ENCODE peak calls at places on chromosome 15, in five cellular contexts. I is SK-N-SH, F is K562, Y is HCT116, N is HepG2. E is an unnamed sample.

GRCh38 chr15:25057574-25057973 is 102.8 kb downstream of the SNRPN start:
- DNase-seq in I (no peak), F (no peak), Y (no peak), N (no peak), E (no peak)

GRCh38 chr15:51172190-51172589 is 77.5 kb upstream of the TNFAIP8L3 start:
- DNase-seq in I (no peak), F (no peak), Y (no peak), N (no peak), E (no peak)

GRCh38 chr15:50066202-50066601 is 52.8 kb downstream of the ATP8B4 start:
- DNase-seq in I (no peak), F (no peak), Y (no peak), N (no peak), E (no peak)

GRCh38 chr15:30889231-30889630 is 14.5 kb upstream of the FAN1 start:
- DNase-seq in I (no peak), F (no peak), Y (no peak), N (no peak), E (no peak)

GRCh38 chr15:92631721-92632120 is 23.9 kb downstream of the FAM174B start:
- DNase-seq in I (no peak), F (peak; percentile 44), Y (peak; percentile 6), N (no peak), E (peak; percentile 38)

GRCh38 chr15:25790003-25790660 is 73.0 kb downstream of the ATP10A start:
- DNase-seq in I (no peak), F (no peak), Y (no peak), N (no peak), E (no peak)

GRCh38 chr15:65818927-65819562 is 27.0 kb upstream of the DENND4A start:
- DNase-seq in I (no peak), F (no peak), Y (no peak), N (no peak), E (no peak)

GRCh38 chr15:69160976-69161877 is 792 bp downstream of the GLCE start:
- DNase-seq in I (peak; percentile 66), F (peak; percentile 17), Y (peak; percentile 16), N (peak; percentile 30), E (peak; percentile 35)

GRCh38 chr15:22903961-22904534 is 65.6 kb downstream of the NIPA2 start:
- DNase-seq in I (no peak), F (no peak), Y (no peak), N (no peak), E (no peak)

GRCh38 chr15:33473005-33473404 is 162.2 kb downstream of the RYR3 start:
- DNase-seq in I (no peak), F (no peak), Y (no peak), N (no peak), E (no peak)

GRCh38 chr15:52496776-52497470 is 31.8 kb downstream of the MYO5A start:
- DNase-seq in I (no peak), F (no peak), Y (peak; percentile 49), N (no peak), E (no peak)

GRCh38 chr15:42012937-42013482 is 7.8 kb downstream of the PLA2G4E start:
- DNase-seq in I (no peak), F (no peak), Y (no peak), N (no peak), E (no peak)

GRCh38 chr15:84638103-84638502 is 16.0 kb downstream of the WDR73 start:
- DNase-seq in I (no peak), F (peak; percentile 58), Y (no peak), N (peak; percentile 58), E (no peak)

GRCh38 chr15:29968099-29968892 is 114.5 kb upstream of the GOLGA8J start:
- DNase-seq in I (peak; percentile 85), F (no peak), Y (no peak), N (no peak), E (no peak)

GRCh38 chr15:40436892-40437753 is 3.6 kb upstream of the BAHD1 start:
- DNase-seq in I (peak; percentile 44), F (peak; percentile 56), Y (no peak), N (no peak), E (no peak)

DNA sequence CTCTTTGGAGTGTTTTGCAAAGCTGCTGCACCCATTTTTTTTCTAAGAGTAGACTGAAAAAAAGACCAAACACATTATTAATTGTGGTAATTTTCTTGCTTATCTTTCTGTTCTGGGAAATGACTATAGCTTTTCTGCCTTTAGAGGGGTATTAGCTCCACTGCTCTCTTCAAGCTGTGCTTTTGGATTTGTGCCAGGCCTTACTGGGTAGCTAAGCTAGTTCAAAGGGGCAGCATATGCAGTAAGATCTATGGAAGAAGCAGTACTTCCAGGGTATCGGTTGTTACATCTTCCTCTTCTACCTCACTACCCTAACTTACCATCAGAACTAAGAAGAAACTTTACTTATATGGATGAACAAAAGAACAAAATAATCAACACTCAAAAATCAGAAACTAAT is 28.7 kb upstream of the ARIH1 start:
- DNase-seq in I (peak; percentile 19), F (no peak), Y (no peak), N (no peak), E (no peak)
- TF ChIP-seq JUND in I (no peak), F (no peak), Y (no peak), N (no peak), E (no peak)

DNA sequence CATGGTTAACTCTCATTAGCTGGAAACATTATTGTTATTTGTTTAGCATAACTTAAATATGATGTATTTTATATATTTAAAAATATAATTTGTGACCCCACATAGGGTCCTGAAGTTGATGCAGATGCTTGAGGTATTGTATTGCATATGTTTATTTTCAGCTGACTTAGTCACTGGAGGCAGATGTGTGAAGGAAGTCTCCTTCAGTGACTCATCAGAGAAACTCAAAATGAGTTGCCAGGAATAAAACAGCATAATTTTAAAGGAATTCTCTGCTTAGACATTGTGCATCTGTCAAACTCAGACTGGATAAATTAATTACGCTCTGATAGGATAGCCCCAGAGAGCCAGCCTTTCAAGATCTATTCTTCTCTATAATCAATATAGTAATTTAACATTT is 7.9 kb upstream of the OR4F6 start:
- DNase-seq in I (no peak), F (no peak), Y (no peak), N (no peak), E (no peak)
- TF ChIP-seq JUND in I (peak; percentile 67), F (no peak), Y (no peak), N (no peak), E (no peak)

DNA sequence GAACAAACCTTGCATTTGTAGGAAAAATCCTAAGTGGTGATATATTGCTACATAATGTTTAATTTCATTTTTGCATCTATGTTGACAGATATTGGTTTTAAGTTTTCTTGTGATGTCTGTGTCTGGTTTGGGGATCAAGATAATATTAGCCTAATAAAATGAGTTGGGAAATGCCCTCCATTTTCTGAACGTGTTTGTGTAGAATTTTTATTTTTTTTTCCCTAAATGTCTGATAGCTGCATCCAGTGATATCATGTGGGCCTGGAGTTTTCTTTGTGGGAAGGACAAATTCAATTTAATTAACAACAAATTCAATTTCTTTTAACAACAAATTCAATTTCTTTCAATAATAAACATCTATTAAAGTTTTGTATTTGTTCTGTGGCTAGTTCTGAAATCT is 35.1 kb downstream of the NEDD4 start:
- DNase-seq in I (no peak), F (no peak), Y (no peak), N (no peak), E (no peak)
- TF ChIP-seq JUND in I (no peak), F (no peak), Y (no peak), N (no peak), E (no peak)

DNA sequence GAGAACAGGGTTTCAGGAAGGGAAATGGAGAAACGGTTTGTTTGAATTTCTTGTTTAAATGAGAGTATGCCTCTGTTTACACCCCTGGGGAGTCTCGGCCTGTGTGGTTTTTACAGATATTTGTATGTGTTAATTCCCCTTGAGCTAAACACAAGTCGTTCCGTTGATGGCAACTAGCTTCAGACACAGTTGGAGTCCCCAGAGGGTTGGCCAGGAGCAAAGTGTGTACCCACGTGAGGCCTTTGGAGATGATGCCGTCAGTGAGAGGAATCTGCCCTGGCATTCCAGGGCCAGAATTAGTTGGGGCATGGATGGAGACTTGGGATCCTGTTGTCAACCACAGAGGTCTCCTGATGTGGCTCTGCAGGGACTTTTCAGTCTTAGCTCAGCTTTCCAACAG is 44.0 kb downstream of the CEMIP start:
- DNase-seq in I (no peak), F (no peak), Y (no peak), N (no peak), E (no peak)
- TF ChIP-seq JUND in I (no peak), F (no peak), Y (no peak), N (no peak), E (no peak)

DNA sequence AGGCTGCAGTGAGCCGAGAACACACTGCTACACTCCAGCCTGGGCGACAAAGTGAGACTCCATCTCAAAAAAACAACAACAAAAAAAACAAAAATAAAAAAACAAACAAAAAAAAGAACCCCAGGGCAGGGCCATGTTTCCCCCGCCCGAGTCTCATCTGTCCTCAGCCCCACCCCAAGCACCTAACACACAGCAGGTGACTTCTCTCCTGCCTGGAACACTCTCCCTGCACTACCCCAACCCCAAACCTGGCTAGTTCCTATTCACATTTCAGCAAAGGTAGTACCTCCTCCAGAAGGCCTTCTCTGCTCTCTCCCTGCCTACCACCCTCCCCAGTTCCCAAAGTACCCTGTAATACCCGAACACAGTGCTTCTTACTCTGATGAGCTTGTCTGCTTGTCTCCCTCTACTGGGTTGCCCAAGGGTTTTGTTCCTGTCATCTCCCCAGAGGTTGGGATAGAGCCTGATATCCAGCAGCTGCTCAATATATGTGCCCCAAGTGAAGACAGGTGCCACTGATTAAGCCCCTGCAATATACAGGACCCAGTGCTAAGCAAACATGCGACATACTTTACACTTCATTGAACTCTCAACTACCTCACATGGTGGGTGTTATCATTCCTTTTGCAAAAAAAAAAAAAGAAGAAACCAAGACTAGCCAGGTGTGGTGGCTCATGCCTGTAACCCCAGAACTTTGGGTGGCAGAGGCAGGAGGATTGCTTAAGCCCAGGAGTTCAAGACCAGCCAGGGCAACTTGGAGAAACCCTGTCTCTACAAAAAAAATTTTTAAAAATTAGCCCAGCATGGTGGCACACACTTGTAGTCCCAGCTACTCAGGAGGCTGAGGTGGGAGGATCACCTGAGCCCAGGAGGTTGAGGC is 103.6 kb downstream of the DAPK2 start:
- DNase-seq in I (no peak), F (no peak), Y (no peak), N (no peak), E (no peak)
- TF ChIP-seq JUND in I (no peak), F (no peak), Y (no peak), N (no peak), E (no peak)

GRCh38 chr15:58678683-58679082 is 70.8 kb downstream of the ADAM10 start:
- DNase-seq in I (no peak), F (no peak), Y (no peak), N (no peak), E (no peak)

GRCh38 chr15:58684751-58685150 is 64.8 kb downstream of the ADAM10 start:
- DNase-seq in I (no peak), F (no peak), Y (no peak), N (no peak), E (no peak)

GRCh38 chr15:58686286-58686685 is 63.2 kb downstream of the ADAM10 start:
- DNase-seq in I (no peak), F (no peak), Y (no peak), N (no peak), E (no peak)

GRCh38 chr15:58682234-58682633 is 67.3 kb downstream of the ADAM10 start:
- DNase-seq in I (no peak), F (no peak), Y (no peak), N (no peak), E (no peak)

DNA sequence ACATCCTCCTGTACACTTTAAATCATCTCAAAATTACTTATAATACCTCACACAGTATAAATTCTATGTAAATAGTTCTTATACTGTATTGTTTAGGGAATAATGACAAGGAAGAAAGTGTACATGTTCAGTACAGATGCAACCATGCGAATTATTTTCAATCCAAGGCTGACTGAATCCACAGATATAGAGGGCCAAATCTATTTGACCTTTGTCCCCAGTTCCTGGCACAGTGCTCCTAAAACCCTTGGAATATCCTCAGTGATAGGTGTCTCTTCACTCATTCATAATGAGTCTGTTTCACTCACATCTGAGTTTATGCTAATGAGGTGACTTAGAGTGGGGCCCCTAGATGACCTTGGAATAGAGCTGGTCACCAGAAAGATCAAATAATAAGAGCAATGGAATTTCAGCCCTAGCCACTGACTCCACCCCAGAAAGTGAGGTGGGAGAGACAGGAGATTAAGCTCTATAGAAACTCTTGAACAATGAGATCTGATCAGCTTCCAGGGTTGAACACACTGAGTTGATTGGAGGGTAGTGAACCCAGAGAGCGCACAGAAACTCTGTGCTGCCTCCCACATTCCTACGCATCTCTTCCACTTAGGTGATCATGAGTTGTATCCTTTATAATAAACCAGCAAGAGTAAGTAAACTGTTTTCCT is 65.3 kb downstream of the ADAM10 start:
- DNase-seq in I (no peak), F (no peak), Y (no peak), N (peak; percentile 55), E (no peak)
- TF ChIP-seq JUND in I (no peak), F (no peak), Y (no peak), N (no peak), E (no peak)